ENCODE peak calls at places on chromosome 10, in seven cellular contexts. One of them, this sample, is unnamed.

GRCh38 chr10:74071151-74071550 is 73.2 kb downstream of the VCL start:
- DNase-seq in NCI-H1105 treated with DMSO at 0.1 percent for 48 hours: no peak
- DNase-seq in stimulated activated CD4-positive, alpha-beta T cell treated with anti-CD3 and anti-CD28 coated beads, Interleukin-1b, Interleukin-23, amount 100 ng/mL, for 24 hours: no peak
- DNase-seq in occipital lobe: no peak
- DNase-seq in fibroblast of gingiva: peak; percentile 91
- DNase-seq in osteocyte: no peak
- DNase-seq in HEK293T: no peak
- DNase-seq in this sample: no peak

GRCh38 chr10:73773152-73773879 is 8.5 kb upstream of the CHCHD1 start:
- DNase-seq in NCI-H1105 treated with DMSO at 0.1 percent for 48 hours: peak; percentile 44
- DNase-seq in stimulated activated CD4-positive, alpha-beta T cell treated with anti-CD3 and anti-CD28 coated beads, Interleukin-1b, Interleukin-23, amount 100 ng/mL, for 24 hours: no peak
- DNase-seq in occipital lobe: no peak
- DNase-seq in fibroblast of gingiva: no peak
- DNase-seq in osteocyte: no peak
- DNase-seq in HEK293T: no peak
- DNase-seq in this sample: no peak

GRCh38 chr10:13183625-13184024 is 22.3 kb downstream of the MCM10 start:
- DNase-seq in NCI-H1105 treated with DMSO at 0.1 percent for 48 hours: no peak
- DNase-seq in stimulated activated CD4-positive, alpha-beta T cell treated with anti-CD3 and anti-CD28 coated beads, Interleukin-1b, Interleukin-23, amount 100 ng/mL, for 24 hours: no peak
- DNase-seq in occipital lobe: no peak
- DNase-seq in fibroblast of gingiva: no peak
- DNase-seq in osteocyte: no peak
- DNase-seq in HEK293T: no peak
- DNase-seq in this sample: no peak

GRCh38 chr10:129417164-129417563 is 49.9 kb upstream of the MGMT start:
- DNase-seq in NCI-H1105 treated with DMSO at 0.1 percent for 48 hours: no peak
- DNase-seq in stimulated activated CD4-positive, alpha-beta T cell treated with anti-CD3 and anti-CD28 coated beads, Interleukin-1b, Interleukin-23, amount 100 ng/mL, for 24 hours: no peak
- DNase-seq in occipital lobe: no peak
- DNase-seq in fibroblast of gingiva: peak; percentile 72
- DNase-seq in osteocyte: no peak
- DNase-seq in HEK293T: no peak
- DNase-seq in this sample: no peak

GRCh38 chr10:95442341-95442740 is 118.8 kb downstream of the SORBS1 start:
- DNase-seq in NCI-H1105 treated with DMSO at 0.1 percent for 48 hours: no peak
- DNase-seq in stimulated activated CD4-positive, alpha-beta T cell treated with anti-CD3 and anti-CD28 coated beads, Interleukin-1b, Interleukin-23, amount 100 ng/mL, for 24 hours: no peak
- DNase-seq in occipital lobe: no peak
- DNase-seq in fibroblast of gingiva: no peak
- DNase-seq in osteocyte: no peak
- DNase-seq in HEK293T: no peak
- DNase-seq in this sample: no peak

GRCh38 chr10:33735463-33735862 is 401.0 kb upstream of the NRP1 start:
- DNase-seq in NCI-H1105 treated with DMSO at 0.1 percent for 48 hours: no peak
- DNase-seq in stimulated activated CD4-positive, alpha-beta T cell treated with anti-CD3 and anti-CD28 coated beads, Interleukin-1b, Interleukin-23, amount 100 ng/mL, for 24 hours: no peak
- DNase-seq in occipital lobe: no peak
- DNase-seq in fibroblast of gingiva: no peak
- DNase-seq in osteocyte: no peak
- DNase-seq in HEK293T: no peak
- DNase-seq in this sample: no peak

GRCh38 chr10:13559124-13559700 is 27.6 kb upstream of the PRPF18 start:
- DNase-seq in NCI-H1105 treated with DMSO at 0.1 percent for 48 hours: no peak
- DNase-seq in stimulated activated CD4-positive, alpha-beta T cell treated with anti-CD3 and anti-CD28 coated beads, Interleukin-1b, Interleukin-23, amount 100 ng/mL, for 24 hours: no peak
- DNase-seq in occipital lobe: no peak
- DNase-seq in fibroblast of gingiva: no peak
- DNase-seq in osteocyte: no peak
- DNase-seq in HEK293T: no peak
- DNase-seq in this sample: no peak

GRCh38 chr10:52526251-52526823 is 212.3 kb downstream of the DKK1 start:
- DNase-seq in NCI-H1105 treated with DMSO at 0.1 percent for 48 hours: no peak
- DNase-seq in stimulated activated CD4-positive, alpha-beta T cell treated with anti-CD3 and anti-CD28 coated beads, Interleukin-1b, Interleukin-23, amount 100 ng/mL, for 24 hours: no peak
- DNase-seq in occipital lobe: no peak
- DNase-seq in fibroblast of gingiva: no peak
- DNase-seq in osteocyte: no peak
- DNase-seq in HEK293T: no peak
- DNase-seq in this sample: no peak

GRCh38 chr10:129761573-129761972 is 202.5 kb downstream of the EBF3 start:
- DNase-seq in NCI-H1105 treated with DMSO at 0.1 percent for 48 hours: no peak
- DNase-seq in stimulated activated CD4-positive, alpha-beta T cell treated with anti-CD3 and anti-CD28 coated beads, Interleukin-1b, Interleukin-23, amount 100 ng/mL, for 24 hours: no peak
- DNase-seq in occipital lobe: no peak
- DNase-seq in fibroblast of gingiva: no peak
- DNase-seq in osteocyte: peak; percentile 65
- DNase-seq in HEK293T: no peak
- DNase-seq in this sample: peak; percentile 50

GRCh38 chr10:5645944-5646617 is 20.3 kb downstream of the ASB13 start:
- DNase-seq in NCI-H1105 treated with DMSO at 0.1 percent for 48 hours: no peak
- DNase-seq in stimulated activated CD4-positive, alpha-beta T cell treated with anti-CD3 and anti-CD28 coated beads, Interleukin-1b, Interleukin-23, amount 100 ng/mL, for 24 hours: no peak
- DNase-seq in occipital lobe: no peak
- DNase-seq in fibroblast of gingiva: no peak
- DNase-seq in osteocyte: no peak
- DNase-seq in HEK293T: no peak
- DNase-seq in this sample: no peak

GRCh38 chr10:15141136-15142067 is 27.1 kb downstream of the NMT2 start:
- DNase-seq in NCI-H1105 treated with DMSO at 0.1 percent for 48 hours: no peak
- DNase-seq in stimulated activated CD4-positive, alpha-beta T cell treated with anti-CD3 and anti-CD28 coated beads, Interleukin-1b, Interleukin-23, amount 100 ng/mL, for 24 hours: no peak
- DNase-seq in occipital lobe: peak; percentile 13
- DNase-seq in fibroblast of gingiva: no peak
- DNase-seq in osteocyte: no peak
- DNase-seq in HEK293T: no peak
- DNase-seq in this sample: no peak

GRCh38 chr10:104546756-104547155 is 94.3 kb upstream of the SORCS3 start:
- DNase-seq in NCI-H1105 treated with DMSO at 0.1 percent for 48 hours: no peak
- DNase-seq in stimulated activated CD4-positive, alpha-beta T cell treated with anti-CD3 and anti-CD28 coated beads, Interleukin-1b, Interleukin-23, amount 100 ng/mL, for 24 hours: no peak
- DNase-seq in occipital lobe: no peak
- DNase-seq in fibroblast of gingiva: no peak
- DNase-seq in osteocyte: no peak
- DNase-seq in HEK293T: no peak
- DNase-seq in this sample: peak; percentile 90

GRCh38 chr10:49602380-49603023 is 7.6 kb upstream of the SLC18A3 start:
- DNase-seq in NCI-H1105 treated with DMSO at 0.1 percent for 48 hours: no peak
- DNase-seq in stimulated activated CD4-positive, alpha-beta T cell treated with anti-CD3 and anti-CD28 coated beads, Interleukin-1b, Interleukin-23, amount 100 ng/mL, for 24 hours: no peak
- DNase-seq in occipital lobe: no peak
- DNase-seq in fibroblast of gingiva: no peak
- DNase-seq in osteocyte: peak; percentile 56
- DNase-seq in HEK293T: no peak
- DNase-seq in this sample: peak; percentile 64

GRCh38 chr10:115980470-115980869 is 292.5 kb downstream of the GFRA1 start:
- DNase-seq in NCI-H1105 treated with DMSO at 0.1 percent for 48 hours: no peak
- DNase-seq in stimulated activated CD4-positive, alpha-beta T cell treated with anti-CD3 and anti-CD28 coated beads, Interleukin-1b, Interleukin-23, amount 100 ng/mL, for 24 hours: no peak
- DNase-seq in occipital lobe: no peak
- DNase-seq in fibroblast of gingiva: no peak
- DNase-seq in osteocyte: no peak
- DNase-seq in HEK293T: no peak
- DNase-seq in this sample: no peak

This sample was measured in esophagus muscularis mucosa.